ENCODE peak calls at places on chromosomes 13 and 19, in six cellular contexts. One of them, this sample, is unnamed.

GRCh38 chr13:49690133-49690989 is 925 bp downstream of the EBPL start:
- DNase-seq in DMS153: no peak
- DNase-seq in Caki2: peak; percentile 40
- DNase-seq in germinal center: peak; percentile 44
- DNase-seq in H9: no peak
- DNase-seq in NCI-H1092 treated with DMSO at 0.1 percent for 48 hours: peak; percentile 60
- DNase-seq in this sample: no peak

GRCh38 chr13:94613051-94613450 is 11.4 kb downstream of the GPR180 start:
- DNase-seq in DMS153: no peak
- DNase-seq in Caki2: no peak
- DNase-seq in germinal center: no peak
- DNase-seq in H9: no peak
- DNase-seq in NCI-H1092 treated with DMSO at 0.1 percent for 48 hours: no peak
- DNase-seq in this sample: no peak

GRCh38 chr13:27978301-27978968 is 9.3 kb upstream of the CDX2 start:
- DNase-seq in DMS153: no peak
- DNase-seq in Caki2: no peak
- DNase-seq in germinal center: no peak
- DNase-seq in H9: peak; percentile 79
- DNase-seq in NCI-H1092 treated with DMSO at 0.1 percent for 48 hours: no peak
- DNase-seq in this sample: peak; percentile 65

GRCh38 chr13:76773695-76774094 is 112.5 kb downstream of the KCTD12 start:
- DNase-seq in DMS153: no peak
- DNase-seq in Caki2: no peak
- DNase-seq in germinal center: no peak
- DNase-seq in H9: no peak
- DNase-seq in NCI-H1092 treated with DMSO at 0.1 percent for 48 hours: no peak
- DNase-seq in this sample: no peak

GRCh38 chr19:20271215-20271926 is 104.4 kb downstream of the ZNF486 start:
- DNase-seq in DMS153: no peak
- DNase-seq in Caki2: no peak
- DNase-seq in germinal center: peak; percentile 9
- DNase-seq in H9: no peak
- DNase-seq in NCI-H1092 treated with DMSO at 0.1 percent for 48 hours: no peak
- DNase-seq in this sample: no peak

GRCh38 chr13:97269603-97270002 is 47.5 kb downstream of the MBNL2 start:
- DNase-seq in DMS153: no peak
- DNase-seq in Caki2: no peak
- DNase-seq in germinal center: no peak
- DNase-seq in H9: no peak
- DNase-seq in NCI-H1092 treated with DMSO at 0.1 percent for 48 hours: no peak
- DNase-seq in this sample: no peak

GRCh38 chr13:111462944-111463343 is 142.5 kb downstream of the TEX29 start:
- DNase-seq in DMS153: no peak
- DNase-seq in Caki2: no peak
- DNase-seq in germinal center: no peak
- DNase-seq in H9: no peak
- DNase-seq in NCI-H1092 treated with DMSO at 0.1 percent for 48 hours: no peak
- DNase-seq in this sample: no peak

GRCh38 chr19:4425531-4425930 is 23.1 kb downstream of the CHAF1A start:
- DNase-seq in DMS153: no peak
- DNase-seq in Caki2: no peak
- DNase-seq in germinal center: no peak
- DNase-seq in H9: no peak
- DNase-seq in NCI-H1092 treated with DMSO at 0.1 percent for 48 hours: no peak
- DNase-seq in this sample: no peak

GRCh38 chr19:2461751-2462634 is 5.2 kb upstream of the LMNB2 start:
- DNase-seq in DMS153: peak; percentile 55
- DNase-seq in Caki2: peak; percentile 75
- DNase-seq in germinal center: peak; percentile 69
- DNase-seq in H9: peak; percentile 84
- DNase-seq in NCI-H1092 treated with DMSO at 0.1 percent for 48 hours: peak; percentile 23
- DNase-seq in this sample: peak; percentile 78

GRCh38 chr13:27354379-27354778 is 70.0 kb upstream of the GTF3A start:
- DNase-seq in DMS153: no peak
- DNase-seq in Caki2: no peak
- DNase-seq in germinal center: no peak
- DNase-seq in H9: no peak
- DNase-seq in NCI-H1092 treated with DMSO at 0.1 percent for 48 hours: no peak
- DNase-seq in this sample: no peak

GRCh38 chr19:32404939-32405430 is 585 bp upstream of the DPY19L3 start:
- DNase-seq in DMS153: no peak
- DNase-seq in Caki2: no peak
- DNase-seq in germinal center: no peak
- DNase-seq in H9: no peak
- DNase-seq in NCI-H1092 treated with DMSO at 0.1 percent for 48 hours: no peak
- DNase-seq in this sample: peak; percentile 42

GRCh38 chr19:55165952-55166529 is 372 bp downstream of the DNAAF3 start:
- DNase-seq in DMS153: peak; percentile 84
- DNase-seq in Caki2: peak; percentile 86
- DNase-seq in germinal center: peak; percentile 55
- DNase-seq in H9: peak; percentile 93
- DNase-seq in NCI-H1092 treated with DMSO at 0.1 percent for 48 hours: peak; percentile 5
- DNase-seq in this sample: peak; percentile 93

GRCh38 chr19:33390908-33391630 is 17.6 kb downstream of the CEBPG start:
- DNase-seq in DMS153: no peak
- DNase-seq in Caki2: no peak
- DNase-seq in germinal center: no peak
- DNase-seq in H9: no peak
- DNase-seq in NCI-H1092 treated with DMSO at 0.1 percent for 48 hours: no peak
- DNase-seq in this sample: no peak

GRCh38 chr13:76690611-76691010 is 195.6 kb downstream of the KCTD12 start:
- DNase-seq in DMS153: no peak
- DNase-seq in Caki2: no peak
- DNase-seq in germinal center: no peak
- DNase-seq in H9: no peak
- DNase-seq in NCI-H1092 treated with DMSO at 0.1 percent for 48 hours: no peak
- DNase-seq in this sample: no peak

GRCh38 chr19:3692141-3693029 is 7.9 kb downstream of the PIP5K1C start:
- DNase-seq in DMS153: no peak
- DNase-seq in Caki2: no peak
- DNase-seq in germinal center: peak; percentile 62
- DNase-seq in H9: no peak
- DNase-seq in NCI-H1092 treated with DMSO at 0.1 percent for 48 hours: no peak
- DNase-seq in this sample: peak; percentile 66